ENCODE peak calls at places on chromosome 9, in nine cellular contexts. Q is uterus, X is A549, L is prostate gland, M is sigmoid colon, F is spleen, E is adrenal gland, Y is ovary, S is IMR-90. P is an unnamed sample.

GRCh38 chr9:132877818-132878694 is at the start of gene AK8:
- DNase-seq in Q (peak; percentile 56), X (peak; percentile 78), L (peak; percentile 40), M (peak; percentile 86), F (peak; percentile 92), E (peak; percentile 72), Y (peak; percentile 67), S (peak; percentile 66), P (peak; percentile 74)

GRCh38 chr9:93952784-93953491 is 2.2 kb downstream of the BARX1 start:
- DNase-seq in Q (no peak), X (no peak), L (no peak), M (peak; percentile 41), F (no peak), E (no peak), Y (no peak), S (no peak), P (no peak)

GRCh38 chr9:88017086-88017485 is 42.8 kb upstream of the CDK20 start:
- DNase-seq in Q (no peak), X (no peak), L (no peak), M (no peak), F (no peak), E (no peak), Y (no peak), S (peak; percentile 4), P (no peak)

GRCh38 chr9:36030871-36031270 is 5.8 kb upstream of the RECK start:
- DNase-seq in Q (no peak), X (no peak), L (no peak), M (no peak), F (no peak), E (no peak), Y (no peak), S (no peak), P (no peak)

GRCh38 chr9:137467896-137468295 is 8.8 kb upstream of the NSMF start:
- DNase-seq in Q (no peak), X (no peak), L (no peak), M (no peak), F (peak; percentile 52), E (no peak), Y (no peak), S (no peak), P (no peak)

GRCh38 chr9:29285818-29286217 is 1712.5 kb upstream of the C9orf72 start:
- DNase-seq in Q (no peak), X (peak; percentile 32), L (no peak), M (no peak), F (no peak), E (no peak), Y (no peak), S (no peak), P (no peak)

GRCh38 chr9:108207611-108208051 is 648.2 kb downstream of the ACTL7B start:
- DNase-seq in Q (no peak), X (no peak), L (no peak), M (no peak), F (no peak), E (no peak), Y (no peak), S (peak; percentile 32), P (no peak)

GRCh38 chr9:113528811-113529210 is 65.3 kb downstream of the RGS3 start:
- DNase-seq in Q (no peak), X (no peak), L (no peak), M (no peak), F (peak; percentile 61), E (no peak), Y (no peak), S (no peak), P (no peak)

GRCh38 chr9:122941560-122942234 is 877 bp downstream of the RABGAP1 start:
- DNase-seq in Q (no peak), X (no peak), L (peak; percentile 37), M (peak; percentile 52), F (no peak), E (no peak), Y (no peak), S (peak; percentile 76), P (no peak)

GRCh38 chr9:20048985-20049384 is 260.1 kb upstream of the SLC24A2 start:
- DNase-seq in Q (no peak), X (no peak), L (no peak), M (no peak), F (no peak), E (no peak), Y (no peak), S (no peak), P (no peak)

GRCh38 chr9:72271617-72272478 is 93.2 kb downstream of the ZFAND5 start:
- DNase-seq in Q (peak; percentile 21), X (peak; percentile 64), L (peak; percentile 51), M (no peak), F (no peak), E (peak; percentile 70), Y (peak; percentile 21), S (peak; percentile 55), P (peak; percentile 47)

GRCh38 chr9:127021664-127022337 is 100.6 kb downstream of the ANGPTL2 start:
- DNase-seq in Q (peak; percentile 96), X (no peak), L (peak; percentile 36), M (peak; percentile 98), F (no peak), E (peak; percentile 62), Y (peak; percentile 94), S (peak; percentile 100), P (peak; percentile 65)

GRCh38 chr9:126406075-126406675 is 79.5 kb downstream of the MVB12B start:
- DNase-seq in Q (no peak), X (no peak), L (no peak), M (no peak), F (no peak), E (no peak), Y (no peak), S (peak; percentile 26), P (no peak)

GRCh38 chr9:89729954-89730530 is 125.2 kb downstream of the GADD45G start:
- DNase-seq in Q (no peak), X (no peak), L (no peak), M (no peak), F (no peak), E (no peak), Y (no peak), S (no peak), P (no peak)

GRCh38 chr9:36974731-36975130 is 59.3 kb downstream of the PAX5 start:
- DNase-seq in Q (no peak), X (peak; percentile 27), L (no peak), M (no peak), F (no peak), E (no peak), Y (no peak), S (no peak), P (no peak)

GRCh38 chr9:87683751-87684626 is 41.9 kb upstream of the CTSL start:
- DNase-seq in Q (no peak), X (no peak), L (no peak), M (no peak), F (no peak), E (peak; percentile 20), Y (no peak), S (no peak), P (no peak)

GRCh38 chr9:69898714-69899209 is 78.1 kb downstream of the CFAP95 start:
- DNase-seq in Q (no peak), X (peak; percentile 59), L (no peak), M (no peak), F (no peak), E (no peak), Y (no peak), S (peak; percentile 92), P (no peak)

GRCh38 chr9:115999498-115999897 is 154.1 kb upstream of the PAPPA start:
- DNase-seq in Q (no peak), X (peak; percentile 56), L (no peak), M (no peak), F (no peak), E (no peak), Y (no peak), S (peak; percentile 73), P (no peak)

GRCh38 chr9:134366223-134367031 is 40.2 kb downstream of the RXRA start:
- DNase-seq in Q (peak; percentile 93), X (peak; percentile 81), L (peak; percentile 96), M (peak; percentile 98), F (peak; percentile 93), E (peak; percentile 95), Y (peak; percentile 91), S (peak; percentile 83), P (peak; percentile 90)
- H3K4me3 ChIP-seq in Q (peak overlapping the region; percentile 31), X (peak overlapping the region; percentile 15), L (no peak overlapping the region), M (peak overlapping the region; percentile 27), F (no peak overlapping the region), E (no peak overlapping the region), Y (peak overlapping the region; percentile 20), S (no peak overlapping the region), P (peak overlapping the region; percentile 16)

DNA sequence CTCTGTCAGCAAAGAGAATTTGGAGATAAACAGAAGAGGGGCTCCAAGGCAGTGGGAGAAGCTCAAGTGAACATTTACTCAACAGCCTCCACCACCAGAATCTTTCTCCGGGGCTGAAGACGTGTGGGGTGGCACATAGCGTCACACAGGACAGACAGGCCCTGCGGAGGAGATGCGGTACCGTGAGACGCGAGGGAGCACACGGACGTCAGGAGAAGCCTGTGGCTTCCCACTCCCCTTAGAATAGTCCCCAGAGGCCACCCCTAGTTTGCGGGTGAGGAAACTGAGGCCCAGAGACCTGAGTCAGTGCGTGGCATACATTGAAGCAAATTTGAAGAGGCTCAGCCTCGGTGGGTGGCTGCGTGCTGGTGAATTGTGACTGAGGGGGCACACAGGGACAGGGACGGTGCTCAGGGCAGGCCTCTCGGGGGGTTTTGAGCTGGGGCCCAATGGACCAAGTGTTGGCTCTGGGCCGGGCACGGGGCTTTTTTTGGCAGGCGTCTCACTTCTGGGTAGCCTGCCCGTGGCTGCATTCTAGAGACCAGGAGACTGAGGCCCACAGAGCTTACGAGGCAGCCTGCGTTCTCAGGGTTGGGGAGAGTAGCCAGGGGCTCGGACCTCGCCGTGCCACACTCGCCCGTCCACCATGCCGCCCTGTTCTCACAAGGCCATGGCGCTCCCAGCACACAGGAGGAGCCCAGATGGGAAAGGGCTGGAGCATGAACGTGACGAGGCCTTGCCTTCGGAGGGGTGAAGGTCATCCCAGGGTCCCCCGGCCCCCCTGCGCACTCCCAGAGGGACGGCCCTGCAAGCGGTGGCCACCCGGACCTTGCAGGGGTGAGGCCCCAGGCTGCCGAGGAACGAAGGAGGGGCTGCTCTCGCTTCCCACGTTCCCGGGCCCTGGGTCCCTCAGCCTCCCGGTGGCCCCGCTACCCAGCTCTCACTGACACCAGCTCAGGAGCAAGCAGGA is 220.6 kb downstream of the C9orf50 start:
- DNase-seq in Q (peak; percentile 24), X (no peak), L (no peak), M (no peak), F (peak; percentile 70), E (no peak), Y (no peak), S (no peak), P (no peak)
- TF ChIP-seq POLR2A in Q (no peak), X (no peak), L (no peak), M (no peak), F (no peak), E (no peak), Y (no peak), S (no peak), P (no peak)

DNA sequence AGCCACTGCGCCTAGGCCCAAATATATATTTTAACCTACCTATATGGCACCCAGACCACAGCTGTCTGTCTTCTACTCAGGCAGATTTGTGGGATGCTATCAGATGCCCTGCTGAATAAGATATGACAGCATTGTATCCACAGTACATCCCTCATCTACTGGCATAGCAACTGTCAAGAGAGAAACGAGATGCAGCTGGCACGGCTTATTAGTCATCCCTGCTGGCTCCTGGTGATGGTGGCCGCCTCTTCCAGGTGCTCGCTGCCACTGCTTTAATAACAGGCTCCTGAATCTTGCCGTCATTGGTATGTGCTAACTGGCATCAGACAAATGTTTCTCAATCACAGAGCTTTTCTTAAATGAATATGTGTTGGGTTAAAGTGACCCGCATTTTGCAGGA is 34.0 kb downstream of the B4GALT1 start:
- DNase-seq in Q (no peak), X (no peak), L (no peak), M (peak; percentile 59), F (peak; percentile 36), E (no peak), Y (no peak), S (no peak), P (no peak)
- H3K4me1 ChIP-seq in Q (peaks cover 7% of the 10 kb centered on the region), X (peaks cover 85% of the 10 kb centered on the region), L (peaks cover 15% of the 10 kb centered on the region), M (no peaks in the 10 kb centered on the region), F (peaks cover 56% of the 10 kb centered on the region), E (peaks cover 25% of the 10 kb centered on the region), Y (peaks cover 18% of the 10 kb centered on the region), S (peaks cover 9% of the 10 kb centered on the region), P (peaks cover 44% of the 10 kb centered on the region)

GRCh38 chr9:77391834-77392233 is 214.5 kb downstream of the VPS13A start:
- DNase-seq in Q (no peak), X (no peak), L (no peak), M (no peak), F (no peak), E (no peak), Y (no peak), S (no peak), P (no peak)
- H3K4me3 ChIP-seq in Q (no peak overlapping the region), X (no peak overlapping the region), L (no peak overlapping the region), M (no peak overlapping the region), F (no peak overlapping the region), E (no peak overlapping the region), Y (no peak overlapping the region), S (no peak overlapping the region), P (no peak overlapping the region)